ENCODE peak calls at places on chromosomes 3 and 15, in eight cellular contexts. One of them, this sample, is unnamed.

GRCh38 chr3:149657796-149658443 is at the start of gene WWTR1:
- DNase-seq in bronchial epithelial cell: peak; percentile 85
- DNase-seq in amniotic stem cell: peak; percentile 86
- DNase-seq in IMR-90: peak; percentile 94
- DNase-seq in SJSA1: peak; percentile 95
- DNase-seq in activated CD8-positive, alpha-beta memory T cell treated with anti-CD3 and anti-CD28 coated beads, Interleukin-2, amount 50 U/mL, for 4 hours: peak; percentile 18
- DNase-seq in non-pigmented ciliary epithelial cell: no peak
- DNase-seq in NCI-H2171 treated with DMSO at 0.1 percent for 48 hours: no peak
- DNase-seq in this sample: peak; percentile 95

GRCh38 chr3:100941451-100941850 is 51.8 kb downstream of the ABI3BP start:
- DNase-seq in bronchial epithelial cell: peak; percentile 35
- DNase-seq in amniotic stem cell: no peak
- DNase-seq in IMR-90: no peak
- DNase-seq in SJSA1: no peak
- DNase-seq in activated CD8-positive, alpha-beta memory T cell treated with anti-CD3 and anti-CD28 coated beads, Interleukin-2, amount 50 U/mL, for 4 hours: no peak
- DNase-seq in non-pigmented ciliary epithelial cell: no peak
- DNase-seq in NCI-H2171 treated with DMSO at 0.1 percent for 48 hours: no peak
- DNase-seq in this sample: no peak

GRCh38 chr3:192354687-192355086 is 372.7 kb downstream of the FGF12 start:
- DNase-seq in bronchial epithelial cell: no peak
- DNase-seq in amniotic stem cell: no peak
- DNase-seq in IMR-90: no peak
- DNase-seq in SJSA1: no peak
- DNase-seq in activated CD8-positive, alpha-beta memory T cell treated with anti-CD3 and anti-CD28 coated beads, Interleukin-2, amount 50 U/mL, for 4 hours: no peak
- DNase-seq in non-pigmented ciliary epithelial cell: no peak
- DNase-seq in NCI-H2171 treated with DMSO at 0.1 percent for 48 hours: no peak
- DNase-seq in this sample: no peak

GRCh38 chr15:60798821-60799220 is 319.9 kb upstream of the ICE2 start:
- DNase-seq in bronchial epithelial cell: peak; percentile 84
- DNase-seq in amniotic stem cell: peak; percentile 12
- DNase-seq in IMR-90: peak; percentile 79
- DNase-seq in SJSA1: no peak
- DNase-seq in activated CD8-positive, alpha-beta memory T cell treated with anti-CD3 and anti-CD28 coated beads, Interleukin-2, amount 50 U/mL, for 4 hours: peak; percentile 24
- DNase-seq in non-pigmented ciliary epithelial cell: peak; percentile 70
- DNase-seq in NCI-H2171 treated with DMSO at 0.1 percent for 48 hours: no peak
- DNase-seq in this sample: peak; percentile 83

GRCh38 chr15:101084801-101085200 is 165.6 kb downstream of the LRRK1 start:
- DNase-seq in bronchial epithelial cell: no peak
- DNase-seq in amniotic stem cell: no peak
- DNase-seq in IMR-90: no peak
- DNase-seq in SJSA1: no peak
- DNase-seq in activated CD8-positive, alpha-beta memory T cell treated with anti-CD3 and anti-CD28 coated beads, Interleukin-2, amount 50 U/mL, for 4 hours: no peak
- DNase-seq in non-pigmented ciliary epithelial cell: no peak
- DNase-seq in NCI-H2171 treated with DMSO at 0.1 percent for 48 hours: no peak
- DNase-seq in this sample: no peak

GRCh38 chr3:127640031-127640355 is 11.0 kb downstream of the PODXL2 start:
- DNase-seq in bronchial epithelial cell: no peak
- DNase-seq in amniotic stem cell: no peak
- DNase-seq in IMR-90: no peak
- DNase-seq in SJSA1: no peak
- DNase-seq in activated CD8-positive, alpha-beta memory T cell treated with anti-CD3 and anti-CD28 coated beads, Interleukin-2, amount 50 U/mL, for 4 hours: no peak
- DNase-seq in non-pigmented ciliary epithelial cell: no peak
- DNase-seq in NCI-H2171 treated with DMSO at 0.1 percent for 48 hours: no peak
- DNase-seq in this sample: no peak

GRCh38 chr15:42984534-42985034 is 64.0 kb upstream of the TTBK2 start:
- DNase-seq in bronchial epithelial cell: no peak
- DNase-seq in amniotic stem cell: no peak
- DNase-seq in IMR-90: no peak
- DNase-seq in SJSA1: no peak
- DNase-seq in activated CD8-positive, alpha-beta memory T cell treated with anti-CD3 and anti-CD28 coated beads, Interleukin-2, amount 50 U/mL, for 4 hours: no peak
- DNase-seq in non-pigmented ciliary epithelial cell: no peak
- DNase-seq in NCI-H2171 treated with DMSO at 0.1 percent for 48 hours: no peak
- DNase-seq in this sample: peak; percentile 20

GRCh38 chr15:42825599-42825998 is 88.7 kb upstream of the CDAN1 start:
- DNase-seq in bronchial epithelial cell: no peak
- DNase-seq in amniotic stem cell: no peak
- DNase-seq in IMR-90: no peak
- DNase-seq in SJSA1: no peak
- DNase-seq in activated CD8-positive, alpha-beta memory T cell treated with anti-CD3 and anti-CD28 coated beads, Interleukin-2, amount 50 U/mL, for 4 hours: no peak
- DNase-seq in non-pigmented ciliary epithelial cell: no peak
- DNase-seq in NCI-H2171 treated with DMSO at 0.1 percent for 48 hours: no peak
- DNase-seq in this sample: no peak

GRCh38 chr15:43550527-43551363 is 33.3 kb downstream of the MAP1A start:
- DNase-seq in bronchial epithelial cell: peak; percentile 2
- DNase-seq in amniotic stem cell: no peak
- DNase-seq in IMR-90: peak; percentile 59
- DNase-seq in SJSA1: peak; percentile 63
- DNase-seq in activated CD8-positive, alpha-beta memory T cell treated with anti-CD3 and anti-CD28 coated beads, Interleukin-2, amount 50 U/mL, for 4 hours: no peak
- DNase-seq in non-pigmented ciliary epithelial cell: peak; percentile 26
- DNase-seq in NCI-H2171 treated with DMSO at 0.1 percent for 48 hours: no peak
- DNase-seq in this sample: peak; percentile 13

GRCh38 chr3:28347374-28348285 is 891 bp upstream of the ZCWPW2 start:
- DNase-seq in bronchial epithelial cell: peak; percentile 68
- DNase-seq in amniotic stem cell: no peak
- DNase-seq in IMR-90: peak; percentile 65
- DNase-seq in SJSA1: no peak
- DNase-seq in activated CD8-positive, alpha-beta memory T cell treated with anti-CD3 and anti-CD28 coated beads, Interleukin-2, amount 50 U/mL, for 4 hours: no peak
- DNase-seq in non-pigmented ciliary epithelial cell: no peak
- DNase-seq in NCI-H2171 treated with DMSO at 0.1 percent for 48 hours: no peak
- DNase-seq in this sample: peak; percentile 89

GRCh38 chr3:170055209-170055608 is 17.4 kb downstream of the GPR160 start:
- DNase-seq in bronchial epithelial cell: peak; percentile 74
- DNase-seq in amniotic stem cell: no peak
- DNase-seq in IMR-90: peak; percentile 51
- DNase-seq in SJSA1: no peak
- DNase-seq in activated CD8-positive, alpha-beta memory T cell treated with anti-CD3 and anti-CD28 coated beads, Interleukin-2, amount 50 U/mL, for 4 hours: no peak
- DNase-seq in non-pigmented ciliary epithelial cell: peak; percentile 18
- DNase-seq in NCI-H2171 treated with DMSO at 0.1 percent for 48 hours: no peak
- DNase-seq in this sample: peak; percentile 37

GRCh38 chr3:159917141-159917540 is 71.5 kb upstream of the IL12A start:
- DNase-seq in bronchial epithelial cell: no peak
- DNase-seq in amniotic stem cell: no peak
- DNase-seq in IMR-90: no peak
- DNase-seq in SJSA1: no peak
- DNase-seq in activated CD8-positive, alpha-beta memory T cell treated with anti-CD3 and anti-CD28 coated beads, Interleukin-2, amount 50 U/mL, for 4 hours: no peak
- DNase-seq in non-pigmented ciliary epithelial cell: no peak
- DNase-seq in NCI-H2171 treated with DMSO at 0.1 percent for 48 hours: no peak
- DNase-seq in this sample: no peak

GRCh38 chr3:115321396-115321795 is 174.3 kb upstream of the ZBTB20 start:
- DNase-seq in bronchial epithelial cell: peak; percentile 13
- DNase-seq in amniotic stem cell: no peak
- DNase-seq in IMR-90: peak; percentile 31
- DNase-seq in SJSA1: peak; percentile 29
- DNase-seq in activated CD8-positive, alpha-beta memory T cell treated with anti-CD3 and anti-CD28 coated beads, Interleukin-2, amount 50 U/mL, for 4 hours: no peak
- DNase-seq in non-pigmented ciliary epithelial cell: peak; percentile 60
- DNase-seq in NCI-H2171 treated with DMSO at 0.1 percent for 48 hours: no peak
- DNase-seq in this sample: peak; percentile 49

GRCh38 chr3:143972495-143973351 is 1.1 kb downstream of the DIPK2A start:
- DNase-seq in bronchial epithelial cell: peak; percentile 73
- DNase-seq in amniotic stem cell: peak; percentile 77
- DNase-seq in IMR-90: peak; percentile 85
- DNase-seq in SJSA1: peak; percentile 48
- DNase-seq in activated CD8-positive, alpha-beta memory T cell treated with anti-CD3 and anti-CD28 coated beads, Interleukin-2, amount 50 U/mL, for 4 hours: peak; percentile 57
- DNase-seq in non-pigmented ciliary epithelial cell: peak; percentile 63
- DNase-seq in NCI-H2171 treated with DMSO at 0.1 percent for 48 hours: peak; percentile 85
- DNase-seq in this sample: peak; percentile 93

GRCh38 chr3:38497026-38497425 is 886 bp downstream of the EXOG start:
- DNase-seq in bronchial epithelial cell: peak; percentile 18
- DNase-seq in amniotic stem cell: no peak
- DNase-seq in IMR-90: peak; percentile 40
- DNase-seq in SJSA1: peak; percentile 3
- DNase-seq in activated CD8-positive, alpha-beta memory T cell treated with anti-CD3 and anti-CD28 coated beads, Interleukin-2, amount 50 U/mL, for 4 hours: no peak
- DNase-seq in non-pigmented ciliary epithelial cell: no peak
- DNase-seq in NCI-H2171 treated with DMSO at 0.1 percent for 48 hours: peak; percentile 7
- DNase-seq in this sample: peak; percentile 22